ENCODE peak calls at places on chromosomes 1 and 21, in five cellular contexts. B is sigmoid colon, K is heart right ventricle, Z is foreskin keratinocyte, Y is heart left ventricle. C is an unnamed sample.

GRCh38 chr1:30697571-30697970 is 25.8 kb downstream of the MATN1 start:
- DNase-seq in B (peak), K (no peak), Z (no peak), Y (peak), C (no peak)

GRCh38 chr1:240794061-240794843 is 182.3 kb upstream of the GREM2 start:
- DNase-seq in B (no peak), K (no peak), Z (no peak), Y (no peak), C (no peak)

GRCh38 chr1:150813028-150813707 is 5.1 kb upstream of the CTSK start:
- DNase-seq in B (peak), K (peak), Z (peak), Y (peak), C (no peak)

GRCh38 chr1:55329826-55330432 is 114.8 kb upstream of the USP24 start:
- DNase-seq in B (no peak), K (no peak), Z (no peak), Y (no peak), C (no peak)

GRCh38 chr1:110746644-110747259 is 72.0 kb upstream of the KCNA3 start:
- DNase-seq in B (no peak), K (peak), Z (peak), Y (no peak), C (peak)

GRCh38 chr1:92244376-92244775 is 26.7 kb downstream of the C1orf146 start:
- DNase-seq in B (no peak), K (no peak), Z (no peak), Y (no peak), C (no peak)

GRCh38 chr1:215682232-215682631 is 115.1 kb downstream of the KCTD3 start:
- DNase-seq in B (no peak), K (no peak), Z (no peak), Y (no peak), C (no peak)

GRCh38 chr1:209364716-209365115 is 218.8 kb upstream of the CAMK1G start:
- DNase-seq in B (no peak), K (no peak), Z (peak), Y (no peak), C (no peak)

GRCh38 chr1:228217551-228218344 is 9.9 kb downstream of the OBSCN start:
- DNase-seq in B (no peak), K (no peak), Z (no peak), Y (no peak), C (no peak)

GRCh38 chr1:202671388-202671787 is 38.9 kb downstream of the SYT2 start:
- DNase-seq in B (no peak), K (no peak), Z (no peak), Y (no peak), C (no peak)

GRCh38 chr1:58812926-58813325 is 29.1 kb upstream of the JUN start:
- DNase-seq in B (no peak), K (no peak), Z (peak), Y (no peak), C (peak)

GRCh38 chr21:45988366-45989347 is 7.1 kb downstream of the COL6A1 start:
- DNase-seq in B (peak), K (no peak), Z (no peak), Y (peak), C (no peak)

GRCh38 chr1:8082945-8083344 is 56.8 kb upstream of the ERRFI1 start:
- DNase-seq in B (no peak), K (no peak), Z (no peak), Y (no peak), C (no peak)

GRCh38 chr1:228105996-228106799 is 2.9 kb downstream of the MRPL55 start:
- DNase-seq in B (no peak), K (peak), Z (no peak), Y (no peak), C (no peak)

GRCh38 chr1:74811421-74812179 is 78.6 kb downstream of the TYW3 start:
- DNase-seq in B (no peak), K (no peak), Z (no peak), Y (no peak), C (no peak)

GRCh38 chr1:47495176-47495713 is 57.4 kb downstream of the FOXD2 start:
- DNase-seq in B (no peak), K (no peak), Z (no peak), Y (no peak), C (no peak)

GRCh38 chr21:41216486-41216885 is 48.5 kb downstream of the BACE2 start:
- DNase-seq in B (no peak), K (no peak), Z (peak), Y (no peak), C (no peak)

GRCh38 chr1:6889875-6890480 is 104.7 kb downstream of the CAMTA1 start:
- DNase-seq in B (no peak), K (no peak), Z (peak), Y (no peak), C (peak)

GRCh38 chr1:38444770-38445442 is 398.3 kb upstream of the POU3F1 start:
- DNase-seq in B (no peak), K (no peak), Z (no peak), Y (no peak), C (no peak)

GRCh38 chr1:63922848-63923247 is 149.0 kb downstream of the ROR1 start:
- DNase-seq in B (no peak), K (peak), Z (no peak), Y (no peak), C (no peak)

GRCh38 chr1:66752671-66753371 is 562 bp downstream of the DYNLT5 start:
- DNase-seq in B (no peak), K (peak), Z (no peak), Y (peak), C (no peak)

GRCh38 chr1:41442697-41443251 is 41.7 kb downstream of the EDN2 start:
- DNase-seq in B (no peak), K (no peak), Z (no peak), Y (no peak), C (no peak)

GRCh38 chr21:34844924-34845238 is 176.1 kb downstream of the CLIC6 start:
- DNase-seq in B (no peak), K (no peak), Z (no peak), Y (no peak), C (no peak)

GRCh38 chr1:164473544-164473943 is 85.4 kb upstream of the PBX1 start:
- DNase-seq in B (no peak), K (no peak), Z (peak), Y (no peak), C (no peak)

GRCh38 chr1:150875197-150876110 is 945 bp downstream of the ARNT start:
- DNase-seq in B (no peak), K (no peak), Z (peak), Y (no peak), C (no peak)

GRCh38 chr1:21871943-21872342 is 59.9 kb downstream of the LDLRAD2 start:
- DNase-seq in B (no peak), K (no peak), Z (peak), Y (no peak), C (no peak)

GRCh38 chr1:30991852-30992606 is 73.5 kb downstream of the PUM1 start:
- DNase-seq in B (no peak), K (no peak), Z (no peak), Y (no peak), C (no peak)

GRCh38 chr1:154619181-154619948 is 11.4 kb upstream of the ADAR start:
- DNase-seq in B (no peak), K (no peak), Z (no peak), Y (no peak), C (no peak)

GRCh38 chr1:156822680-156823079 is 6.0 kb upstream of the SH2D2A start:
- DNase-seq in B (no peak), K (no peak), Z (no peak), Y (no peak), C (no peak)

GRCh38 chr1:38745476-38746410 is 113.8 kb downstream of the RRAGC start:
- DNase-seq in B (no peak), K (no peak), Z (no peak), Y (no peak), C (no peak)

GRCh38 chr1:59128784-59129227 is 168.1 kb upstream of the FGGY start:
- DNase-seq in B (no peak), K (no peak), Z (peak), Y (no peak), C (no peak)

GRCh38 chr1:243944429-243945160 is 94.6 kb upstream of the AKT3 start:
- DNase-seq in B (no peak), K (no peak), Z (peak), Y (no peak), C (no peak)

GRCh38 chr21:41425954-41426655 is at the start of gene MX1:
- DNase-seq in B (peak), K (peak), Z (peak), Y (peak), C (peak)

GRCh38 chr1:230906226-230906625 is 37.9 kb upstream of the C1orf198 start:
- DNase-seq in B (no peak), K (no peak), Z (no peak), Y (no peak), C (no peak)

GRCh38 chr1:27176323-27176722 is 21.4 kb upstream of the SLC9A1 start:
- DNase-seq in B (no peak), K (no peak), Z (no peak), Y (no peak), C (no peak)

GRCh38 chr1:45334308-45335245 is 5.4 kb upstream of the TOE1 start:
- DNase-seq in B (no peak), K (peak), Z (no peak), Y (no peak), C (no peak)

GRCh38 chr1:52153898-52154297 is 12.0 kb downstream of the ZFYVE9 start:
- DNase-seq in B (no peak), K (no peak), Z (no peak), Y (no peak), C (no peak)

GRCh38 chr1:86138746-86139145 is 17.8 kb downstream of the COL24A1 start:
- DNase-seq in B (no peak), K (no peak), Z (no peak), Y (no peak), C (no peak)

GRCh38 chr1:189597083-189597482 is 880.6 kb downstream of the BRINP3 start:
- DNase-seq in B (no peak), K (no peak), Z (no peak), Y (no peak), C (no peak)

GRCh38 chr1:152537496-152537895 is 23.2 kb downstream of the CRCT1 start:
- DNase-seq in B (no peak), K (no peak), Z (no peak), Y (no peak), C (no peak)

GRCh38 chr1:152535774-152536173 is 21.5 kb downstream of the CRCT1 start:
- DNase-seq in B (no peak), K (no peak), Z (no peak), Y (no peak), C (no peak)

GRCh38 chr1:152533327-152533938 is 19.2 kb downstream of the CRCT1 start:
- DNase-seq in B (no peak), K (no peak), Z (peak), Y (no peak), C (no peak)
- TF ChIP-seq CTCF in B (no peak), K (no peak), Z (peak), Y (peak), C (peak)

GRCh38 chr1:11924334-11925195 is 1.7 kb downstream of the KIAA2013 start:
- DNase-seq in B (no peak), K (no peak), Z (no peak), Y (no peak), C (no peak)

GRCh38 chr1:11929849-11930248 is 3.6 kb upstream of the KIAA2013 start:
- DNase-seq in B (peak), K (peak), Z (no peak), Y (peak), C (no peak)

GRCh38 chr1:11930571-11931445 is 3.7 kb upstream of the PLOD1 start:
- DNase-seq in B (no peak), K (no peak), Z (no peak), Y (no peak), C (no peak)

GRCh38 chr1:11925938-11926292 is 312 bp downstream of the KIAA2013 start:
- DNase-seq in B (no peak), K (peak), Z (no peak), Y (peak), C (no peak)

GRCh38 chr1:11927866-11928592 is 1.8 kb upstream of the KIAA2013 start:
- DNase-seq in B (no peak), K (no peak), Z (peak), Y (no peak), C (no peak)
- H3K27ac ChIP-seq in B (no peak), K (peak), Z (no peak), Y (no peak), C (no peak)

GRCh38 chr1:169466259-169467230 is 19.2 kb downstream of the SLC19A2 start:
- DNase-seq in B (no peak), K (no peak), Z (peak), Y (no peak), C (no peak)
- TF ChIP-seq CTCF in B (peak), K (peak), Z (peak), Y (peak), C (peak)

DNA sequence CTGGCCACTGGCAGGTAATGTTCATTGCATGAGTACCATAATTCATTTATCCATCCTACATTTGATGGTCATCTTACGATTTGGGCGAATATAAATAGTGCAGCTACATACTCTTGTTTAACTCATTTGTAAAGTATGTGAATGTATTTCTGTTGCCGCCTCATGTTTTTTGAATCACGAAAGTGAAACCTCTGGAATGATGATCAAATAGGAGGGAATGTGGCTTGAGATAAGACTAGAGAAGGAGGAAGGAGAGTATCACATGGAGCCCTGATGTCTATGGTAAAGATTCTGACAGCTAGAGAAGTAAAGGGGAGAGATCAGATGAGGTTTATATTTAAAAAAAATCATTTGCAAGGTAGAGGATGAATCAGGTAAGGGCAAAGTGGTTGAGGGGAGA is 8.0 kb downstream of the MRPS14 start:
- DNase-seq in B (no peak), K (no peak), Z (no peak), Y (no peak), C (no peak)
- H3K27ac ChIP-seq in B (no peak), K (no peak), Z (no peak), Y (no peak), C (no peak)